ENCODE peak calls at places on chromosomes 5 and 9, in four cellular contexts. One of them, this sample, is unnamed.

GRCh38 chr5:41790038-41790776 is 80.0 kb downstream of the OXCT1 start:
- DNase-seq in KG1: no peak
- DNase-seq in iris pigment epithelial cell: no peak
- DNase-seq in H9: no peak
- DNase-seq in this sample: peak; percentile 14

GRCh38 chr5:32017638-32018429 is 156.3 kb downstream of the GOLPH3 start:
- DNase-seq in KG1: no peak
- DNase-seq in iris pigment epithelial cell: no peak
- DNase-seq in H9: no peak
- DNase-seq in this sample: no peak

GRCh38 chr9:10704720-10705119 is 91.9 kb upstream of the PTPRD start:
- DNase-seq in KG1: no peak
- DNase-seq in iris pigment epithelial cell: peak; percentile 47
- DNase-seq in H9: no peak
- DNase-seq in this sample: no peak

GRCh38 chr5:5424736-5425135 is 2.3 kb downstream of the ICE1 start:
- DNase-seq in KG1: no peak
- DNase-seq in iris pigment epithelial cell: peak; percentile 40
- DNase-seq in H9: no peak
- DNase-seq in this sample: no peak

GRCh38 chr5:136089804-136090203 is 42.8 kb upstream of the SMAD5 start:
- DNase-seq in KG1: no peak
- DNase-seq in iris pigment epithelial cell: no peak
- DNase-seq in H9: no peak
- DNase-seq in this sample: no peak

GRCh38 chr5:133873454-133873853 is 95.0 kb downstream of the C5orf15 start:
- DNase-seq in KG1: no peak
- DNase-seq in iris pigment epithelial cell: peak; percentile 41
- DNase-seq in H9: no peak
- DNase-seq in this sample: no peak

GRCh38 chr5:174511711-174512253 is 212.6 kb upstream of the MSX2 start:
- DNase-seq in KG1: no peak
- DNase-seq in iris pigment epithelial cell: no peak
- DNase-seq in H9: no peak
- DNase-seq in this sample: no peak

GRCh38 chr9:1531411-1531903 is 481.3 kb downstream of the DMRT2 start:
- DNase-seq in KG1: no peak
- DNase-seq in iris pigment epithelial cell: no peak
- DNase-seq in H9: no peak
- DNase-seq in this sample: no peak

GRCh38 chr9:35651964-35652828 is 1.5 kb upstream of the SIT1 start:
- DNase-seq in KG1: no peak
- DNase-seq in iris pigment epithelial cell: peak; percentile 79
- DNase-seq in H9: no peak
- DNase-seq in this sample: no peak

GRCh38 chr5:130323804-130324454 is 419.7 kb downstream of the CHSY3 start:
- DNase-seq in KG1: no peak
- DNase-seq in iris pigment epithelial cell: peak; percentile 83
- DNase-seq in H9: no peak
- DNase-seq in this sample: no peak

GRCh38 chr5:55480781-55481180 is 54.0 kb downstream of the PLPP1 start:
- DNase-seq in KG1: no peak
- DNase-seq in iris pigment epithelial cell: peak; percentile 62
- DNase-seq in H9: no peak
- DNase-seq in this sample: no peak

GRCh38 chr5:142003266-142003800 is 9.5 kb downstream of the GNPDA1 start:
- DNase-seq in KG1: no peak
- DNase-seq in iris pigment epithelial cell: no peak
- DNase-seq in H9: no peak
- DNase-seq in this sample: no peak

GRCh38 chr5:30368064-30368463 is 825.4 kb upstream of the CDH6 start:
- DNase-seq in KG1: no peak
- DNase-seq in iris pigment epithelial cell: no peak
- DNase-seq in H9: no peak
- DNase-seq in this sample: no peak

GRCh38 chr9:3124006-3124405 is 280.1 kb upstream of the PUM3 start:
- DNase-seq in KG1: no peak
- DNase-seq in iris pigment epithelial cell: no peak
- DNase-seq in H9: peak; percentile 39
- DNase-seq in this sample: no peak

GRCh38 chr5:167992868-167993267 is 298.6 kb upstream of the WWC1 start:
- DNase-seq in KG1: no peak
- DNase-seq in iris pigment epithelial cell: no peak
- DNase-seq in H9: no peak
- DNase-seq in this sample: no peak

GRCh38 chr5:6714221-6715041 is 1.2 kb downstream of the TENT4A start:
- DNase-seq in KG1: no peak
- DNase-seq in iris pigment epithelial cell: no peak
- DNase-seq in H9: no peak
- DNase-seq in this sample: peak; percentile 17

GRCh38 chr5:39605966-39606591 is 181.3 kb upstream of the DAB2 start:
- DNase-seq in KG1: no peak
- DNase-seq in iris pigment epithelial cell: peak; percentile 63
- DNase-seq in H9: no peak
- DNase-seq in this sample: no peak

GRCh38 chr9:19497276-19497675 is 88.5 kb downstream of the ACER2 start:
- DNase-seq in KG1: no peak
- DNase-seq in iris pigment epithelial cell: no peak
- DNase-seq in H9: no peak
- DNase-seq in this sample: no peak

GRCh38 chr5:55920784-55921183 is 69.6 kb downstream of the IL31RA start:
- DNase-seq in KG1: no peak
- DNase-seq in iris pigment epithelial cell: no peak
- DNase-seq in H9: no peak
- DNase-seq in this sample: no peak

GRCh38 chr9:18632624-18633407 is 158.9 kb downstream of the ADAMTSL1 start:
- DNase-seq in KG1: no peak
- DNase-seq in iris pigment epithelial cell: peak; percentile 96
- DNase-seq in H9: no peak
- DNase-seq in this sample: no peak

GRCh38 chr5:1808466-1808865 is 7.3 kb downstream of the NDUFS6 start:
- DNase-seq in KG1: no peak
- DNase-seq in iris pigment epithelial cell: peak; percentile 84
- DNase-seq in H9: no peak
- DNase-seq in this sample: no peak

GRCh38 chr5:5788793-5789192 is 366.3 kb downstream of the ICE1 start:
- DNase-seq in KG1: no peak
- DNase-seq in iris pigment epithelial cell: no peak
- DNase-seq in H9: no peak
- DNase-seq in this sample: no peak

GRCh38 chr5:149345147-149345891 is at the start of gene GRPEL2:
- DNase-seq in KG1: peak; percentile 24
- DNase-seq in iris pigment epithelial cell: peak; percentile 97
- DNase-seq in H9: peak; percentile 97
- DNase-seq in this sample: peak; percentile 93

GRCh38 chr5:133428072-133428660 is 184.2 kb downstream of the FSTL4 start:
- DNase-seq in KG1: no peak
- DNase-seq in iris pigment epithelial cell: no peak
- DNase-seq in H9: no peak
- DNase-seq in this sample: no peak

GRCh38 chr5:2629035-2629434 is 122.4 kb downstream of the IRX2 start:
- DNase-seq in KG1: no peak
- DNase-seq in iris pigment epithelial cell: no peak
- DNase-seq in H9: no peak
- DNase-seq in this sample: no peak

GRCh38 chr5:151081426-151082273 is 816 bp upstream of the TNIP1 start:
- DNase-seq in KG1: no peak
- DNase-seq in iris pigment epithelial cell: peak; percentile 58
- DNase-seq in H9: no peak
- DNase-seq in this sample: peak; percentile 17

GRCh38 chr9:75147638-75148037 is 59.3 kb downstream of the OSTF1 start:
- DNase-seq in KG1: peak; percentile 61
- DNase-seq in iris pigment epithelial cell: peak; percentile 21
- DNase-seq in H9: no peak
- DNase-seq in this sample: no peak

GRCh38 chr5:170225326-170226137 is 7.3 kb upstream of the C5orf58 start:
- DNase-seq in KG1: peak; percentile 73
- DNase-seq in iris pigment epithelial cell: peak; percentile 66
- DNase-seq in H9: peak; percentile 78
- DNase-seq in this sample: peak; percentile 36